ENCODE peak calls at places on chromosomes 6 and 20, in nine cellular contexts. B is cardiac fibroblast; Q is 8988T; R is bronchial epithelial cell; C is left cardiac atrium; Y is ACHN; I is HCT116; Z is GM23338; P is stimulated activated CD4-positive, alpha-beta T cell treated with anti-CD3 and anti-CD28 coated beads, TNF-alpha, amount 100 ng/mL, for 4 hours. N is an unnamed sample.
A peak's percentile ranks its signal among the peaks of the same experiment; 100 is the strongest.

GRCh38 chr6:165858571-165858970 is 195.5 kb upstream of the PDE10A start:
- DNase-seq in B (peak; percentile 52), Q (no peak), R (no peak), C (no peak), Y (peak; percentile 35), I (no peak), Z (peak; percentile 66), P (no peak), N (no peak)

GRCh38 chr6:89028774-89029173 is 51.8 kb upstream of the PNRC1 start:
- DNase-seq in B (no peak), Q (no peak), R (no peak), C (no peak), Y (no peak), I (no peak), Z (no peak), P (no peak), N (no peak)

GRCh38 chr6:82712826-82713225 is 349.2 kb downstream of the TPBG start:
- DNase-seq in B (peak; percentile 14), Q (no peak), R (peak; percentile 16), C (no peak), Y (peak; percentile 3), I (no peak), Z (peak; percentile 36), P (no peak), N (no peak)

GRCh38 chr6:49003348-49003747 is 459.7 kb downstream of the MMUT start:
- DNase-seq in B (no peak), Q (no peak), R (no peak), C (no peak), Y (no peak), I (no peak), Z (no peak), P (no peak), N (no peak)

GRCh38 chr6:1604991-1605821 is 4.5 kb upstream of the FOXC1 start:
- DNase-seq in B (no peak), Q (no peak), R (no peak), C (no peak), Y (no peak), I (no peak), Z (peak; percentile 58), P (no peak), N (no peak)

GRCh38 chr20:755931-756330 is 12.4 kb downstream of the SLC52A3 start:
- DNase-seq in B (no peak), Q (no peak), R (no peak), C (no peak), Y (no peak), I (no peak), Z (no peak), P (no peak), N (no peak)

GRCh38 chr6:154448448-154449096 is 61.9 kb downstream of the CNKSR3 start:
- DNase-seq in B (peak; percentile 76), Q (no peak), R (peak; percentile 41), C (no peak), Y (peak; percentile 61), I (no peak), Z (peak; percentile 43), P (no peak), N (no peak)

GRCh38 chr6:2970753-2971419 is 481 bp downstream of the SERPINB6 start:
- DNase-seq in B (peak; percentile 49), Q (peak; percentile 56), R (no peak), C (peak; percentile 89), Y (peak; percentile 61), I (no peak), Z (peak; percentile 77), P (no peak), N (peak; percentile 89)

GRCh38 chr6:137332637-137333228 is 113.5 kb upstream of the IFNGR1 start:
- DNase-seq in B (no peak), Q (no peak), R (no peak), C (no peak), Y (no peak), I (no peak), Z (no peak), P (no peak), N (no peak)

GRCh38 chr6:168133186-168133585 is 54.2 kb upstream of the FRMD1 start:
- DNase-seq in B (peak; percentile 54), Q (no peak), R (no peak), C (peak; percentile 60), Y (peak; percentile 6), I (no peak), Z (no peak), P (no peak), N (peak; percentile 17)

GRCh38 chr20:51496964-51497363 is 45.6 kb downstream of the NFATC2 start:
- DNase-seq in B (no peak), Q (no peak), R (no peak), C (no peak), Y (no peak), I (no peak), Z (no peak), P (no peak), N (no peak)

GRCh38 chr6:53250761-53251672 is 97.7 kb downstream of the ELOVL5 start:
- DNase-seq in B (peak; percentile 63), Q (no peak), R (peak; percentile 60), C (no peak), Y (no peak), I (no peak), Z (no peak), P (no peak), N (no peak)

GRCh38 chr6:43020847-43021246 is 576 bp upstream of the RRP36 start:
- DNase-seq in B (no peak), Q (no peak), R (no peak), C (no peak), Y (no peak), I (no peak), Z (peak; percentile 74), P (no peak), N (no peak)

GRCh38 chr6:53335224-53335994 is 13.3 kb downstream of the ELOVL5 start:
- DNase-seq in B (no peak), Q (no peak), R (no peak), C (peak; percentile 27), Y (no peak), I (no peak), Z (peak; percentile 60), P (peak; percentile 50), N (no peak)

GRCh38 chr6:30216096-30216495 is 2.9 kb upstream of the TRIM26 start:
- DNase-seq in B (no peak), Q (no peak), R (no peak), C (no peak), Y (no peak), I (no peak), Z (no peak), P (no peak), N (no peak)

GRCh38 chr6:169172435-169172834 is 81.2 kb downstream of the THBS2 start:
- DNase-seq in B (peak; percentile 95), Q (peak; percentile 90), R (no peak), C (peak; percentile 89), Y (no peak), I (peak; percentile 35), Z (no peak), P (no peak), N (no peak)

N was measured in C1 segment of cervical spinal cord.